ENCODE peak calls at places on chromosomes 1 and 21, in five cellular contexts. T, K, P, V and G are unnamed samples.

GRCh38 chr1:11697188-11697892 is 5.8 kb downstream of the DRAXIN start:
- DNase-seq in K (no peak), P (no peak), T (no peak), V (no peak), G (no peak)

GRCh38 chr1:151837841-151838490 is 1.7 kb downstream of the C2CD4D start:
- DNase-seq in T (no peak), K (no peak), P (peak; percentile 43), V (no peak), G (no peak)

GRCh38 chr1:179762241-179762640 is 19.1 kb downstream of the FAM163A start:
- DNase-seq in P (no peak), T (no peak), K (no peak), V (no peak), G (no peak)

GRCh38 chr1:92858564-92859399 is 26.9 kb downstream of the RPL5 start:
- DNase-seq in V (no peak), T (peak; percentile 80), K (peak; percentile 33), P (peak; percentile 35), G (no peak)

GRCh38 chr1:27519341-27520258 is 29.6 kb upstream of the WASF2 start:
- DNase-seq in T (peak; percentile 51), K (no peak), V (no peak), P (no peak), G (no peak)

GRCh38 chr1:8597455-8597854 is 220.0 kb downstream of the RERE start:
- DNase-seq in T (no peak), P (no peak), K (no peak), V (no peak), G (no peak)

GRCh38 chr1:147316968-147317367 is 74.5 kb downstream of the CHD1L start:
- DNase-seq in T (no peak), V (no peak), P (no peak), K (no peak), G (no peak)

GRCh38 chr21:16309250-16309971 is 579.6 kb downstream of the USP25 start:
- DNase-seq in P (no peak), K (no peak), T (no peak), V (no peak), G (no peak)

GRCh38 chr1:59135761-59136255 is 161.1 kb upstream of the FGGY start:
- DNase-seq in K (no peak), T (no peak), P (no peak), V (no peak), G (no peak)

GRCh38 chr1:100710881-100711660 is 8.5 kb upstream of the VCAM1 start:
- DNase-seq in K (no peak), T (no peak), V (no peak), P (no peak), G (no peak)

GRCh38 chr1:77506771-77507170 is 175.7 kb downstream of the ZZZ3 start:
- DNase-seq in P (no peak), K (no peak), V (no peak), T (no peak), G (no peak)

GRCh38 chr1:240619901-240620621 is 8.1 kb upstream of the GREM2 start:
- DNase-seq in P (no peak), V (no peak), T (no peak), K (no peak), G (no peak)

GRCh38 chr1:170545476-170545875 is 13.5 kb downstream of the GORAB start:
- DNase-seq in P (no peak), V (no peak), K (no peak), T (no peak), G (no peak)

GRCh38 chr1:84143796-84144565 is at the start of gene PRKACB:
- DNase-seq in P (no peak), V (no peak), K (no peak), T (no peak), G (no peak)